ENCODE peak calls at places on chromosomes 4 and X, in seven cellular contexts. N is esophagus squamous epithelium, B is foreskin keratinocyte, E is foreskin fibroblast, U is H9, X is tibial artery, L is A549. O is an unnamed sample.

GRCh38 chr4:89836897-89837384 is at the start of gene SNCA:
- DNase-seq in N (no peak), B (peak), E (peak), U (peak), X (peak), L (peak), O (no peak)

GRCh38 chrX:68936608-68937007 is 107.8 kb downstream of the EFNB1 start:
- DNase-seq in N (no peak), B (peak), E (peak), U (no peak), X (no peak), L (no peak), O (no peak)

GRCh38 chr4:151782296-151782695 is 21.5 kb upstream of the GATB start:
- DNase-seq in N (no peak), B (no peak), E (no peak), U (no peak), X (no peak), L (no peak), O (no peak)

GRCh38 chr4:138216272-138216867 is 25.8 kb downstream of the SLC7A11 start:
- DNase-seq in N (no peak), B (no peak), E (no peak), U (no peak), X (no peak), L (no peak), O (no peak)

GRCh38 chr4:73856518-73856917 is 3.4 kb downstream of the PF4V1 start:
- DNase-seq in N (no peak), B (no peak), E (peak), U (no peak), X (no peak), L (no peak), O (no peak)

GRCh38 chr4:153222790-153223417 is 18.7 kb downstream of the TRIM2 start:
- DNase-seq in N (no peak), B (peak), E (no peak), U (peak), X (peak), L (no peak), O (peak)

GRCh38 chrX:130704053-130705038 is 198.7 kb downstream of the ENOX2 start:
- DNase-seq in N (no peak), B (peak), E (peak), U (no peak), X (no peak), L (no peak), O (no peak)

GRCh38 chrX:2576793-2577192 is 76.0 kb upstream of the DHRSX start:
- DNase-seq in N (no peak), B (peak), E (no peak), U (no peak), X (no peak), L (peak), O (no peak)

GRCh38 chrX:154813801-154814200 is 8.5 kb upstream of the MPP1 start:
- DNase-seq in N (no peak), B (no peak), E (no peak), U (no peak), X (no peak), L (no peak), O (no peak)
- TF ChIP-seq CTCF in N (no peak), B (no peak), E (no peak), U (no peak), X (no peak), L (no peak), O (no peak)

GRCh38 chrX:12138366-12139313 is at the start of gene FRMPD4:
- DNase-seq in N (no peak), B (no peak), E (no peak), U (peak), X (no peak), L (no peak), O (no peak)
- TF ChIP-seq CTCF in N (no peak), B (peak), E (no peak), U (peak), X (no peak), L (no peak), O (no peak)

DNA sequence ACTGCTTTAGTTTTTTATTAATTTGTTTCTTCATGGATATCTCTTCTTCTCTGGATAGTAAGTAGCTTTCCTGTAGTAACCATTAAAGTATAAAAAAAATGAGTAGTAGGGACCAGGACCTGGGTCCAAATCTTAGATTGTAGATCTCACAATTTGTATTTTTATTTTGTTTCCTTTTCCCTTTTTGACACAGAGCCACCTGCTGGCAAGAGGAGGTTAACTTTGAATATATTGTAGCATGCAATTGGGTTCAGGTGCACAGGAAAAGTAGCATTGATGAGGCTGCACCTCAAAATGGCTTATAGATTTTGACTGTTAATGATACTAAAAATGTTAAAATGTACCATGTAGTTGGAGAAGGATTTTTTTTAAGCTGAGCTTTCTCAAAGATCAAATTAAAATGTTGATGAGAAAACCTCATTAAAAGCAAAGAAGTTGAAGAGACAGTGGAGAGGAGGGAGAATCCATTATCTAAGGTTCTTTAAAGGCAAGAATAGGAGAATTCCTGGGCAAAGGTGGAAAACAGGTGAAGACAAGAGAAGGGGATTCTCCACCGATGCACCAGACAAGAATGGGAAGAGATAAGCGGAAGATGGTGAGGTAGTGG is 48.3 kb upstream of the HPGDS start:
- DNase-seq in N (no peak), B (no peak), E (no peak), U (no peak), X (no peak), L (peak), O (peak)
- TF ChIP-seq CTCF in N (no peak), B (peak), E (peak), U (peak), X (peak), L (peak), O (peak)

DNA sequence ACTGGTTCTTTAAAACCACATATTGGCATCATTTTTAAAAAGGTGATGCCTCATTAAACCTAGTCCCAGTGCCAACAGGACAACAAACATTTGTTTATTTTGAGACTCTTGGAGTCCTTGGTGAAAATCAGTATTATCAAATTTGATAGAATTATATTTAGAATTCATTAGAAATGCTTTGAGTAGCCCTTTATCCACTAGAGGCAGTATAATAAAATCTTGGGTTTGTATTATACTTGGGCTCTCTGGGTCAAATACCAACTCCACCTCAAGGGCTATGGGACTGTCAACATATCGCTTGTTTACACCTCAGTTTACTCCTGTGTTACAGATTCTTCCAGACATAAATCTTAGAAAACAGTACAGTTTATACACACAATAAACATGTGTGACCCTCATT is 335.7 kb upstream of the FSTL5 start:
- DNase-seq in N (no peak), B (no peak), E (no peak), U (no peak), X (no peak), L (no peak), O (no peak)
- TF ChIP-seq CTCF in N (no peak), B (peak), E (peak), U (peak), X (peak), L (peak), O (peak)

GRCh38 chrX:29466441-29466840 is 748.9 kb upstream of the MAGEB2 start:
- DNase-seq in N (no peak), B (no peak), E (no peak), U (no peak), X (no peak), L (no peak), O (no peak)

GRCh38 chrX:29470029-29470428 is 745.3 kb upstream of the MAGEB2 start:
- DNase-seq in N (no peak), B (peak), E (peak), U (no peak), X (no peak), L (no peak), O (no peak)

GRCh38 chrX:29468911-29469494 is 746.4 kb upstream of the MAGEB2 start:
- DNase-seq in N (no peak), B (no peak), E (no peak), U (no peak), X (no peak), L (no peak), O (no peak)

DNA sequence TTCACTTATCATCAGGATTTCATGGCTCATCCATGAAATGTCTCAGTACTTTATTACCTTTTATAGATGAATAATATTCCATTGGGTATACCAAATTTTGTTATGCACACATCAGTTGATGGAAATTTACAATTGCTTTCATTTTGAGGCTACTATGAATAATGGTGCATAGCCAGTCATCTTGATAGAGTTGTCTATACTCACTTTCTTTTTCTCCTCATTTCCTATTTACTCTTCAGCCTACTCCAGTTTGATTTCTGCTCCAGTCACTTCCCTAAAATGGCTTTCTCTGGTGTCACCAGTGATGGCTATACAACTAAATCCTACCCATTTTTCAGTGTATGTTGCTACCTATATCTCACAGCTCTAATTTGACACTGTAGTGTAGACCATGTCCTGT is 743.5 kb upstream of the MAGEB2 start:
- DNase-seq in N (no peak), B (no peak), E (no peak), U (no peak), X (no peak), L (no peak), O (no peak)
- TF ChIP-seq CTCF in N (no peak), B (no peak), E (no peak), U (no peak), X (no peak), L (no peak), O (no peak)

GRCh38 chr4:110587666-110588285 is 35.1 kb downstream of the PITX2 start:
- DNase-seq in N (no peak), B (no peak), E (no peak), U (peak), X (no peak), L (no peak), O (no peak)

GRCh38 chr4:110589297-110589696 is 33.6 kb downstream of the PITX2 start:
- DNase-seq in N (no peak), B (peak), E (no peak), U (no peak), X (no peak), L (no peak), O (no peak)

GRCh38 chr4:110586137-110586850 is 36.6 kb downstream of the PITX2 start:
- DNase-seq in N (no peak), B (peak), E (peak), U (no peak), X (no peak), L (peak), O (peak)
- TF ChIP-seq CTCF in N (peak), B (peak), E (peak), U (peak), X (no peak), L (peak), O (peak)

GRCh38 chrX:40877869-40878268 is 142.5 kb upstream of the MED14 start:
- DNase-seq in N (no peak), B (no peak), E (no peak), U (no peak), X (no peak), L (no peak), O (peak)
- TF ChIP-seq CTCF in N (peak), B (peak), E (peak), U (no peak), X (peak), L (peak), O (peak)

GRCh38 chr4:155371432-155372043 is 5.2 kb downstream of the MAP9 start:
- DNase-seq in N (no peak), B (peak), E (no peak), U (no peak), X (no peak), L (no peak), O (peak)
- TF ChIP-seq CTCF in N (peak), B (peak), E (peak), U (peak), X (peak), L (peak), O (peak)

DNA sequence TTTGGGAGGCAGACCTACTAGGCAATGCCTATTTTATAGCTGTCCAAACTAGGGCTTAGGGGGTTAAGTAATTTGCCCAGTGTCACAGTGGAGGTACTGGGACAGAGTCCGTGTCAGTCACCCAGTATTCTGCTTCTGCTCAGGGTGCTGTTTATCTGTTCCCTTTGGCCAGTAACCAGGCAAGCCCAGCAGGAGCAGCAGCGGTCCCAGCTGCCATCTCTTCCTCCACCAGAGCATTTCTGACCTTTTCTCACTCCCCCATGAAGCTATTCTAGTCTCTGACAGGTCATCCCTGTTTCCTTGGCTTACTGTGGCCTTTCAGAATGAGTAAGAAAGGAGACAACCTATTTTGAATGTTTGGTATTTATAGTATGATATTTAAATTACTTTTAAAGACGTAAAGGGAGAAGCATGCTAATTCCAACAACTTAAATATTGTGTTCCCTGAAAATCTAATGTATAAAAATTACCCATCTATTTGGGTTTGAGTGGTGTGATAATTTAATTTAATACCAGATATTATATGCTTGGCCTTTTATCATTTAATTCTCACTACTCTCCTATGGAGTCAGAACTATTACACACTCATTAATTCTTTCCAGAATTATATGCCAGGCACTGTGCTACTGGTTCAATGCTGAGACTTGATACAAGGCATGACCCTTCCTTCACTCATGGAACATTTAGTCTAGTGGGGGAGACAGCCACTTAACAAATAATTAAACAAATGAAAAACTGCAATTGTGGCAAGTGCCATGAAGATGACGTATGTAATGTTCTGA is 60.6 kb downstream of the RPS6KA3 start:
- DNase-seq in N (no peak), B (no peak), E (no peak), U (no peak), X (no peak), L (no peak), O (peak)
- TF ChIP-seq CTCF in N (no peak), B (no peak), E (no peak), U (no peak), X (no peak), L (no peak), O (peak)

O was measured in GM12865.